ENCODE peak calls at places on chromosomes 2 and 18, in four cellular contexts. One of them, this sample, is unnamed. For H3K36me3 and H3K4me1, the result is how much of the 10 kb centered on the place peaks cover.

GRCh38 chr2:152171733-152172132 is 3.8 kb downstream of the STAM2 start:
- DNase-seq in PC-9: no peak
- DNase-seq in body of pancreas: peak
- DNase-seq in tibial nerve: no peak
- DNase-seq in this sample: no peak

GRCh38 chr18:22579271-22579670 is 161.6 kb upstream of the CTAGE1 start:
- DNase-seq in body of pancreas: no peak
- DNase-seq in PC-9: no peak
- DNase-seq in tibial nerve: no peak
- DNase-seq in this sample: no peak

GRCh38 chr18:46636040-46636630 is 20.9 kb downstream of the LOXHD1 start:
- DNase-seq in PC-9: no peak
- DNase-seq in body of pancreas: no peak
- DNase-seq in tibial nerve: no peak
- DNase-seq in this sample: no peak

GRCh38 chr2:141105763-141106162 is 1025.1 kb downstream of the LRP1B start:
- DNase-seq in body of pancreas: no peak
- DNase-seq in tibial nerve: no peak
- DNase-seq in PC-9: no peak
- DNase-seq in this sample: no peak

GRCh38 chr2:53903011-53903410 is 43.2 kb upstream of the GPR75 start:
- DNase-seq in tibial nerve: no peak
- DNase-seq in body of pancreas: no peak
- DNase-seq in PC-9: no peak
- DNase-seq in this sample: no peak

GRCh38 chr2:145380436-145381017 is 860.6 kb upstream of the ZEB2 start:
- DNase-seq in tibial nerve: no peak
- DNase-seq in body of pancreas: no peak
- DNase-seq in PC-9: peak
- DNase-seq in this sample: no peak

GRCh38 chr2:206800501-206801416 is 35.4 kb downstream of the FASTKD2 start:
- DNase-seq in PC-9: peak
- DNase-seq in tibial nerve: peak
- DNase-seq in body of pancreas: peak
- DNase-seq in this sample: peak

GRCh38 chr2:174334781-174335604 is at the start of gene SP9:
- DNase-seq in tibial nerve: no peak
- DNase-seq in PC-9: no peak
- DNase-seq in body of pancreas: no peak
- DNase-seq in this sample: no peak

GRCh38 chr2:168853471-168853870 is 36.8 kb downstream of the SPC25 start:
- DNase-seq in PC-9: no peak
- DNase-seq in tibial nerve: no peak
- DNase-seq in body of pancreas: no peak
- DNase-seq in this sample: no peak

GRCh38 chr2:6769346-6769745 is 96.4 kb downstream of the CMPK2 start:
- DNase-seq in body of pancreas: no peak
- DNase-seq in tibial nerve: no peak
- DNase-seq in PC-9: no peak
- DNase-seq in this sample: no peak

GRCh38 chr18:3164381-3164780 is 55.4 kb downstream of the MYOM1 start:
- DNase-seq in tibial nerve: no peak
- DNase-seq in body of pancreas: no peak
- DNase-seq in PC-9: no peak
- DNase-seq in this sample: no peak

GRCh38 chr2:218244204-218244603 is 16.6 kb upstream of the GPBAR1 start:
- DNase-seq in PC-9: no peak
- DNase-seq in tibial nerve: no peak
- DNase-seq in body of pancreas: no peak
- DNase-seq in this sample: no peak

GRCh38 chr18:79876497-79876896 is 75.0 kb downstream of the SLC66A2 start:
- DNase-seq in tibial nerve: no peak
- DNase-seq in PC-9: peak
- DNase-seq in body of pancreas: no peak
- DNase-seq in this sample: no peak

GRCh38 chr2:103525757-103526156 is 763.9 kb downstream of the TMEM182 start:
- DNase-seq in body of pancreas: no peak
- DNase-seq in tibial nerve: no peak
- DNase-seq in PC-9: no peak
- DNase-seq in this sample: no peak

GRCh38 chr2:86598966-86599365 is 24.7 kb downstream of the RNF103 start:
- DNase-seq in body of pancreas: no peak
- DNase-seq in PC-9: no peak
- DNase-seq in tibial nerve: no peak
- DNase-seq in this sample: no peak

GRCh38 chr2:100909571-100909970 is 89.6 kb downstream of the NPAS2 start:
- DNase-seq in body of pancreas: no peak
- DNase-seq in tibial nerve: no peak
- DNase-seq in PC-9: no peak
- DNase-seq in this sample: no peak

GRCh38 chr2:240928476-240929363 is 22.6 kb downstream of the CROCC2 start:
- DNase-seq in body of pancreas: no peak
- DNase-seq in tibial nerve: peak
- DNase-seq in PC-9: no peak
- DNase-seq in this sample: no peak

GRCh38 chr2:72573232-72573631 is 252.6 kb downstream of the EXOC6B start:
- DNase-seq in body of pancreas: no peak
- DNase-seq in tibial nerve: no peak
- DNase-seq in PC-9: no peak
- DNase-seq in this sample: no peak

GRCh38 chr2:231190531-231191197 is 7.8 kb upstream of the ARMC9 start:
- DNase-seq in PC-9: peak
- DNase-seq in body of pancreas: peak
- DNase-seq in tibial nerve: no peak
- DNase-seq in this sample: no peak

GRCh38 chr18:30971338-30971956 is 71.1 kb downstream of the DSC3 start:
- DNase-seq in PC-9: no peak
- DNase-seq in body of pancreas: no peak
- DNase-seq in tibial nerve: no peak
- DNase-seq in this sample: no peak

GRCh38 chr2:66555511-66556324 is 120.8 kb downstream of the MEIS1 start:
- DNase-seq in PC-9: no peak
- DNase-seq in tibial nerve: no peak
- DNase-seq in body of pancreas: no peak
- DNase-seq in this sample: no peak

GRCh38 chr2:183927367-183928355 is 670.7 kb upstream of the ZNF804A start:
- DNase-seq in tibial nerve: peak
- DNase-seq in PC-9: no peak
- DNase-seq in body of pancreas: no peak
- DNase-seq in this sample: no peak

GRCh38 chr18:48396561-48396960 is 12.6 kb downstream of the ZBTB7C start:
- DNase-seq in PC-9: no peak
- DNase-seq in tibial nerve: no peak
- DNase-seq in body of pancreas: no peak
- DNase-seq in this sample: no peak

GRCh38 chr2:190343500-190344274 is at the start of gene INPP1:
- DNase-seq in tibial nerve: peak
- DNase-seq in body of pancreas: peak
- DNase-seq in PC-9: peak
- DNase-seq in this sample: peak

GRCh38 chr2:105099153-105099552 is 61.3 kb downstream of the MRPS9 start:
- DNase-seq in body of pancreas: no peak
- DNase-seq in PC-9: no peak
- DNase-seq in tibial nerve: no peak
- DNase-seq in this sample: no peak

GRCh38 chr2:73205611-73206010 is 3.2 kb downstream of the NOTO start:
- DNase-seq in PC-9: no peak
- DNase-seq in tibial nerve: no peak
- DNase-seq in body of pancreas: no peak
- DNase-seq in this sample: no peak

GRCh38 chr2:150735894-150736498 is 248.5 kb upstream of the RND3 start:
- DNase-seq in body of pancreas: no peak
- DNase-seq in PC-9: no peak
- DNase-seq in tibial nerve: no peak
- DNase-seq in this sample: no peak

GRCh38 chr2:207135801-207136457 is 29.8 kb downstream of the KLF7 start:
- DNase-seq in tibial nerve: no peak
- DNase-seq in PC-9: no peak
- DNase-seq in body of pancreas: no peak
- DNase-seq in this sample: no peak

GRCh38 chr2:126720031-126720368 is 64.0 kb downstream of the GYPC start:
- DNase-seq in tibial nerve: no peak
- DNase-seq in PC-9: no peak
- DNase-seq in body of pancreas: no peak
- DNase-seq in this sample: no peak

GRCh38 chr2:215796160-215796559 is 217.2 kb downstream of the MREG start:
- DNase-seq in body of pancreas: no peak
- DNase-seq in PC-9: peak
- DNase-seq in tibial nerve: no peak
- DNase-seq in this sample: no peak

GRCh38 chr2:162462911-162463310 is 119.0 kb downstream of the GCA start:
- DNase-seq in body of pancreas: no peak
- DNase-seq in tibial nerve: no peak
- DNase-seq in PC-9: no peak
- DNase-seq in this sample: no peak

GRCh38 chr2:232871835-232872736 is 2.0 kb downstream of the SNORC start:
- DNase-seq in body of pancreas: no peak
- DNase-seq in tibial nerve: no peak
- DNase-seq in PC-9: no peak
- DNase-seq in this sample: no peak

GRCh38 chr18:66682855-66683322 is 79.0 kb upstream of the CDH19 start:
- DNase-seq in body of pancreas: peak
- DNase-seq in PC-9: no peak
- DNase-seq in tibial nerve: peak
- DNase-seq in this sample: no peak

GRCh38 chr18:63317982-63318881 is 1.3 kb downstream of the BCL2 start:
- DNase-seq in PC-9: no peak
- DNase-seq in tibial nerve: peak
- DNase-seq in body of pancreas: peak
- DNase-seq in this sample: peak

GRCh38 chr2:46877619-46878113 is 37.9 kb downstream of the MCFD2 start:
- DNase-seq in tibial nerve: no peak
- DNase-seq in PC-9: no peak
- DNase-seq in body of pancreas: no peak
- DNase-seq in this sample: no peak

GRCh38 chr2:240629419-240629967 is 4.2 kb downstream of the GPR35 start:
- DNase-seq in body of pancreas: no peak
- DNase-seq in PC-9: no peak
- DNase-seq in tibial nerve: no peak
- DNase-seq in this sample: no peak

GRCh38 chr18:67525328-67526110 is 9.0 kb upstream of the DSEL start:
- DNase-seq in body of pancreas: peak
- DNase-seq in tibial nerve: peak
- DNase-seq in PC-9: peak
- DNase-seq in this sample: no peak

GRCh38 chr2:22126978-22127377 is 1003.2 kb downstream of the TDRD15 start:
- DNase-seq in PC-9: no peak
- DNase-seq in body of pancreas: no peak
- DNase-seq in tibial nerve: no peak
- DNase-seq in this sample: no peak

GRCh38 chr18:79400591-79401381 is 5.1 kb downstream of the NFATC1 start:
- DNase-seq in body of pancreas: no peak
- DNase-seq in tibial nerve: no peak
- DNase-seq in PC-9: no peak
- DNase-seq in this sample: peak

GRCh38 chr18:13061630-13062189 is 70.5 kb downstream of the CEP192 start:
- DNase-seq in body of pancreas: no peak
- DNase-seq in PC-9: no peak
- DNase-seq in tibial nerve: no peak
- DNase-seq in this sample: no peak
- H3K36me3 ChIP-seq in body of pancreas: under half
- H3K36me3 ChIP-seq in PC-9: under half
- H3K36me3 ChIP-seq in tibial nerve: under half
- H3K36me3 ChIP-seq in this sample: under half

DNA sequence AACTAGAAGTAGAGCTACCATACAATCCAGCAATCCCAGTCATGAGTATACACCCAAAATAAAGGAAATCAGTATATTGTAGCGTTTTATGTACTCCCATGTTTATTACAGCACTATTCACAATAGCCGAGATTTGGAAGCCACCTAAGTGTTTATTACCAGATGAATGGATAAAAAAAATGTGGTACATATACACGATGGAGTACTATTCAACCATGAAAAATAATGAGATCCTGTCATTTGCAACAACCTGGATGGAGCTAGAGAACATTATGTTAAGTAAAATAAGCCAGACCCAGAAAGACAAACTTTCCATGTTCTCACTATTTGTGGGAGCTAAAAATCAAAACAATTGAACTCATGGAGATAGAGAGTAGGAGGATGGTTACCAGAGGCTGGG is 131.9 kb downstream of the TMEM131 start:
- DNase-seq in tibial nerve: no peak
- DNase-seq in body of pancreas: no peak
- DNase-seq in PC-9: no peak
- DNase-seq in this sample: no peak
- H3K4me3 ChIP-seq in tibial nerve: no peak
- H3K4me3 ChIP-seq in body of pancreas: no peak
- H3K4me3 ChIP-seq in PC-9: no peak
- H3K4me3 ChIP-seq in this sample: no peak

DNA sequence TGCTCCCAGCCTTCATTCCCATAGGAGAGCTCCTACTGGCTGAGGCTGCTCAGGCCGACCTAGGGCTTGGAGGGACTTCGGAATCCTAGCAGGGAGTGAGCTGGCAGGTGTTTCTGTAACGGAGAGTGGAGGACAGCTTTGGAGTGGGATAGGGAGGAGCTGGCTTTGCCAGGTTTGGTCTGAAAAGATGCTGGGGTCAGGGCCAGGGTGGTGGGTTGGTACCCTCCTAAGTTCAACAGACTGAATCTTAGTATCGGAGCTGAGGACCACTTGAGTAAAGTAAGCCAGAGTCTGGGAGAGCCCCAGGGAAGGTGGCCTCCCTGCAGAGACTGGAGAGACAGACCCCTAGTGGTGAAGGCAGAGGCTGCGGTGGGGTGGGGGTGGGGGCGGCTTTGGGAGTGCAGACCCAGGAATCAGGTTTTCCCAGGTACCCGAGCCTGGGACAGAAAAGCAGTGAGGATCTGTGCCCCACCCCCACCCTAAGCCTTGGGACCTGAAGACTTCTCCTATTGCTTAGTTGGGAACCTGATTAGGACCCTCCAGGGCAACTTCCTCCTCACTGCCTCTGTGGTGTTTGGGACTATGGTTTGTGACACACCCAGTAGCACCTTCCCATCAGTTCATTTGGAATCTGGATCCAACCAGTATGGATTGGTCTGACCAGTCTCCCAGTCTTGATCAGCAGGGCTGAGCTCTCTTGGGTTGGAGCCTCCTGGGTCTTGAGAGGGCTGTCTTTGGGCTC is 3.0 kb downstream of the CNNM4 start:
- DNase-seq in PC-9: peak
- DNase-seq in body of pancreas: peak
- DNase-seq in tibial nerve: no peak
- DNase-seq in this sample: no peak
- H3K4me1 ChIP-seq in PC-9: half or more
- H3K4me1 ChIP-seq in body of pancreas: under half
- H3K4me1 ChIP-seq in tibial nerve: under half
- H3K4me1 ChIP-seq in this sample: half or more

GRCh38 chr2:229783108-229783721 is 68.9 kb upstream of the DNER start:
- DNase-seq in body of pancreas: no peak
- DNase-seq in tibial nerve: no peak
- DNase-seq in PC-9: no peak
- DNase-seq in this sample: no peak
- H3K36me3 ChIP-seq in body of pancreas: under half
- H3K36me3 ChIP-seq in tibial nerve: under half
- H3K36me3 ChIP-seq in PC-9: under half
- H3K36me3 ChIP-seq in this sample: under half